ENCODE peak calls at places on chromosomes 1 and 21, in ten cellular contexts. H is left ventricle myocardium inferior, U is GM06990, L is heart right ventricle, Q is HFF-Myc, O is uterus, P is K562, T is GM12864, G is IMR-90, Y is endodermal cell. W is an unnamed sample.

GRCh38 chr1:17192394-17193221 is 12.3 kb upstream of the PADI1 start:
- DNase-seq in L (no peak), T (no peak), G (no peak), Y (peak), P (no peak), H (no peak), U (no peak), O (no peak), Q (no peak), W (no peak)

GRCh38 chr1:38528600-38528999 is 331.0 kb downstream of the RRAGC start:
- DNase-seq in Y (no peak), Q (no peak), O (no peak), L (no peak), T (no peak), G (no peak), H (no peak), P (no peak), U (no peak), W (no peak)

GRCh38 chr1:25766721-25767436 is 33.1 kb upstream of the SELENON start:
- DNase-seq in Y (no peak), U (no peak), L (no peak), G (no peak), P (no peak), T (no peak), H (peak), Q (no peak), O (no peak), W (no peak)

GRCh38 chr1:201632364-201632952 is 93.5 kb downstream of the NAV1 start:
- DNase-seq in L (no peak), G (no peak), P (no peak), Y (no peak), H (no peak), O (no peak), T (no peak), Q (no peak), U (no peak), W (no peak)

GRCh38 chr1:29237906-29238600 is 1.7 kb downstream of the PTPRU start:
- DNase-seq in U (peak), L (no peak), P (peak), T (no peak), Y (peak), Q (no peak), H (peak), O (peak), G (no peak), W (peak)

GRCh38 chr21:46058339-46059145 is 39.4 kb upstream of the COL6A2 start:
- DNase-seq in U (no peak), G (no peak), Y (peak), Q (no peak), T (no peak), O (peak), P (no peak), H (no peak), L (no peak), W (no peak)

GRCh38 chr21:45461369-45461750 is 56.4 kb downstream of the COL18A1 start:
- DNase-seq in Q (no peak), H (peak), P (no peak), U (no peak), T (no peak), O (no peak), G (no peak), Y (no peak), L (no peak), W (no peak)

GRCh38 chr1:156503672-156504055 is 3.1 kb upstream of the MEF2D start:
- DNase-seq in P (no peak), H (no peak), U (no peak), L (no peak), O (no peak), Y (no peak), G (peak), T (no peak), Q (no peak), W (no peak)

GRCh38 chr1:186519981-186520380 is 59.1 kb upstream of the PDC start:
- DNase-seq in U (no peak), P (no peak), T (no peak), O (no peak), Y (no peak), H (no peak), L (no peak), Q (no peak), G (peak), W (no peak)

GRCh38 chr1:32892368-32893197 is 6.3 kb downstream of the HPCA start:
- DNase-seq in U (peak), O (no peak), L (no peak), Y (peak), H (no peak), G (no peak), P (peak), T (no peak), Q (no peak), W (peak)

GRCh38 chr1:167683641-167684502 is 37.9 kb upstream of the MPZL1 start:
- DNase-seq in U (no peak), Y (peak), P (no peak), Q (no peak), T (no peak), O (peak), H (peak), L (peak), G (peak), W (no peak)

GRCh38 chr1:226619031-226619430 is 70.5 kb downstream of the STUM start:
- DNase-seq in U (no peak), Q (no peak), T (no peak), H (no peak), L (no peak), Y (peak), G (no peak), P (no peak), O (peak), W (no peak)

GRCh38 chr1:231093158-231093922 is 53.3 kb upstream of the FAM89A start:
- DNase-seq in H (no peak), T (no peak), U (no peak), P (no peak), O (no peak), Y (peak), L (no peak), G (no peak), Q (no peak), W (no peak)
- TF ChIP-seq CTCF in H (peak), T (no peak), U (no peak), P (peak), O (no peak), Y (peak), L (no peak), G (no peak), Q (no peak), W (no peak)

GRCh38 chr1:8883510-8883909 is 5.0 kb upstream of the ENO1 start:
- DNase-seq in P (no peak), H (no peak), G (no peak), T (no peak), U (no peak), Q (no peak), L (no peak), Y (peak), O (no peak), W (no peak)

GRCh38 chr1:8879348-8880067 is 1.0 kb upstream of the ENO1 start:
- DNase-seq in T (no peak), O (peak), Y (no peak), Q (no peak), P (no peak), U (no peak), H (peak), L (peak), G (no peak), W (no peak)

GRCh38 chr1:8878448-8879347 is at the start of gene ENO1:
- DNase-seq in U (peak), Y (peak), P (peak), L (peak), G (peak), O (peak), Q (peak), H (peak), T (peak), W (peak)

GRCh38 chr1:8876099-8876496 is 2.4 kb downstream of the ENO1 start:
- DNase-seq in Y (no peak), P (no peak), H (no peak), L (no peak), T (no peak), O (no peak), G (no peak), U (no peak), Q (no peak), W (no peak)

DNA sequence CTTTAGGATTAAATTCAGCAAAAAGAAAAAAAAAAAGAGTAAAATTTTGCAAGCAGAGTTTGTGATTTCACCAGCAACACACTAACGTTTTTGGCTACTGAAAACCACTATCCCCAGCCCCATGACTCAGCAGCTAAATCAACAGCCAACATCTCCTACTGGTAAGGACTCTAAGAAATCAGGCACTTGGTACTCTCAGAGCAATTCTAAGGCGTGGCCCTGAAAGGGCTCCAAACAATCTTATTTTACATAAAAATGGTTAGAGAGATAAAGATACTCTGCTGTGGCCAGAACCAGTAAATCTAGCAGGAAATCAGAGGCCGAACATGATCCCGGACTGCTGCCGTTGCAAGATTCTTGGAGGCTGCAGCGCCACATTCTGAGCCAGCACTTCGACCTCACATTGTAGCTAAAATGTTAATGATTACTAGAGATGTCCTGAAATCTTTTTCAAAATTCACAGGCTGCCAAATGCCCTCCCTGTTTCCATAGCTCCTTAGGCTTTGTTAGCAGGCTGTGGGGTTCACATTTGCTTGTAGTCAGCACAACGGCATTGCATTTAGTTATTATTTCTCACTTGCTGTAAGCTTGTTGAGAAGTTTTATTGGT is 1.7 kb upstream of the ENO1 start:
- DNase-seq in U (no peak), T (no peak), Y (peak), Q (peak), H (no peak), L (peak), G (peak), O (peak), P (peak), W (peak)
- TF ChIP-seq CTCF in U (no peak), T (no peak), Y (no peak), Q (no peak), H (no peak), L (no peak), G (no peak), O (no peak), P (peak), W (no peak)

GRCh38 chr21:16605588-16605987 is 875.8 kb downstream of the USP25 start:
- DNase-seq in G (no peak), U (no peak), Y (no peak), L (no peak), T (no peak), H (no peak), P (no peak), O (no peak), Q (no peak), W (no peak)

GRCh38 chr21:16608209-16608830 is 878.5 kb downstream of the USP25 start:
- DNase-seq in Y (peak), Q (no peak), L (no peak), G (no peak), P (no peak), O (no peak), H (no peak), U (no peak), T (no peak), W (no peak)
- TF ChIP-seq CTCF in Y (peak), Q (no peak), L (no peak), G (peak), P (no peak), O (no peak), H (peak), U (no peak), T (no peak), W (no peak)

GRCh38 chr1:5659606-5660005 is 332.6 kb downstream of the NPHP4 start:
- DNase-seq in L (no peak), U (no peak), T (no peak), O (no peak), Y (peak), Q (no peak), G (no peak), H (no peak), P (no peak), W (no peak)
- TF ChIP-seq CTCF in L (no peak), U (no peak), T (no peak), O (no peak), Y (no peak), Q (no peak), G (no peak), H (no peak), P (no peak), W (no peak)

GRCh38 chr1:15618685-15619525 is 1.6 kb downstream of the DDI2 start:
- DNase-seq in L (no peak), O (no peak), H (no peak), G (peak), P (no peak), Y (no peak), Q (no peak), U (no peak), T (no peak), W (no peak)
- TF ChIP-seq CTCF in L (no peak), O (no peak), H (no peak), G (no peak), P (no peak), Y (no peak), Q (no peak), U (no peak), T (no peak), W (no peak)

GRCh38 chr1:47805020-47805419 is 192.2 kb downstream of the TRABD2B start:
- DNase-seq in T (no peak), L (no peak), G (no peak), O (no peak), P (no peak), U (no peak), Y (no peak), Q (no peak), H (no peak), W (no peak)
- TF ChIP-seq CTCF in T (no peak), L (no peak), G (no peak), O (no peak), P (no peak), U (no peak), Y (no peak), Q (no peak), H (no peak), W (no peak)

W was measured in GM10248.